ENCODE peak calls at places on chromosome 1, in nine cellular contexts. One of them, this sample, is unnamed.

GRCh38 chr1:205610036-205610435 is 21.8 kb downstream of the ELK4 start:
- DNase-seq in HTR-8/SVneo: no peak
- DNase-seq in amniotic epithelial cell: peak; percentile 57
- DNase-seq in brain microvascular endothelial cell: peak; percentile 49
- DNase-seq in endothelial cell: no peak
- DNase-seq in hepatic stellate cell: no peak
- DNase-seq in dermis blood vessel endothelial cell: peak; percentile 83
- DNase-seq in C1 segment of cervical spinal cord: no peak
- DNase-seq in effector CD8-positive, alpha-beta T cell: no peak
- DNase-seq in this sample: no peak

GRCh38 chr1:92774407-92774806 is 10.5 kb downstream of the EVI5 start:
- DNase-seq in HTR-8/SVneo: no peak
- DNase-seq in amniotic epithelial cell: no peak
- DNase-seq in brain microvascular endothelial cell: no peak
- DNase-seq in endothelial cell: no peak
- DNase-seq in hepatic stellate cell: no peak
- DNase-seq in dermis blood vessel endothelial cell: no peak
- DNase-seq in C1 segment of cervical spinal cord: no peak
- DNase-seq in effector CD8-positive, alpha-beta T cell: no peak
- DNase-seq in this sample: no peak

GRCh38 chr1:159804924-159805323 is 2.8 kb downstream of the FCRL6 start:
- DNase-seq in HTR-8/SVneo: no peak
- DNase-seq in amniotic epithelial cell: peak; percentile 65
- DNase-seq in brain microvascular endothelial cell: no peak
- DNase-seq in endothelial cell: no peak
- DNase-seq in hepatic stellate cell: no peak
- DNase-seq in dermis blood vessel endothelial cell: no peak
- DNase-seq in C1 segment of cervical spinal cord: no peak
- DNase-seq in effector CD8-positive, alpha-beta T cell: no peak
- DNase-seq in this sample: no peak

GRCh38 chr1:203282720-203283542 is 22.4 kb upstream of the BTG2 start:
- DNase-seq in HTR-8/SVneo: no peak
- DNase-seq in amniotic epithelial cell: no peak
- DNase-seq in brain microvascular endothelial cell: no peak
- DNase-seq in endothelial cell: no peak
- DNase-seq in hepatic stellate cell: no peak
- DNase-seq in dermis blood vessel endothelial cell: no peak
- DNase-seq in C1 segment of cervical spinal cord: no peak
- DNase-seq in effector CD8-positive, alpha-beta T cell: no peak
- DNase-seq in this sample: no peak

GRCh38 chr1:215475719-215476525 is 91.2 kb upstream of the KCTD3 start:
- DNase-seq in HTR-8/SVneo: peak; percentile 62
- DNase-seq in amniotic epithelial cell: peak; percentile 95
- DNase-seq in brain microvascular endothelial cell: no peak
- DNase-seq in endothelial cell: no peak
- DNase-seq in hepatic stellate cell: peak; percentile 11
- DNase-seq in dermis blood vessel endothelial cell: no peak
- DNase-seq in C1 segment of cervical spinal cord: no peak
- DNase-seq in effector CD8-positive, alpha-beta T cell: no peak
- DNase-seq in this sample: no peak

GRCh38 chr1:200154069-200154767 is 126.7 kb downstream of the NR5A2 start:
- DNase-seq in HTR-8/SVneo: no peak
- DNase-seq in amniotic epithelial cell: peak; percentile 77
- DNase-seq in brain microvascular endothelial cell: no peak
- DNase-seq in endothelial cell: peak; percentile 11
- DNase-seq in hepatic stellate cell: no peak
- DNase-seq in dermis blood vessel endothelial cell: peak; percentile 94
- DNase-seq in C1 segment of cervical spinal cord: no peak
- DNase-seq in effector CD8-positive, alpha-beta T cell: no peak
- DNase-seq in this sample: no peak

GRCh38 chr1:160271025-160271424 is 8.7 kb upstream of the DCAF8 start:
- DNase-seq in HTR-8/SVneo: no peak
- DNase-seq in amniotic epithelial cell: no peak
- DNase-seq in brain microvascular endothelial cell: no peak
- DNase-seq in endothelial cell: no peak
- DNase-seq in hepatic stellate cell: no peak
- DNase-seq in dermis blood vessel endothelial cell: no peak
- DNase-seq in C1 segment of cervical spinal cord: no peak
- DNase-seq in effector CD8-positive, alpha-beta T cell: no peak
- DNase-seq in this sample: no peak

GRCh38 chr1:14928412-14928811 is 225.1 kb upstream of the TMEM51 start:
- DNase-seq in HTR-8/SVneo: no peak
- DNase-seq in amniotic epithelial cell: peak; percentile 77
- DNase-seq in brain microvascular endothelial cell: no peak
- DNase-seq in endothelial cell: no peak
- DNase-seq in hepatic stellate cell: no peak
- DNase-seq in dermis blood vessel endothelial cell: no peak
- DNase-seq in C1 segment of cervical spinal cord: no peak
- DNase-seq in effector CD8-positive, alpha-beta T cell: no peak
- DNase-seq in this sample: no peak

GRCh38 chr1:38268226-38268625 is 221.6 kb upstream of the POU3F1 start:
- DNase-seq in HTR-8/SVneo: no peak
- DNase-seq in amniotic epithelial cell: no peak
- DNase-seq in brain microvascular endothelial cell: no peak
- DNase-seq in endothelial cell: no peak
- DNase-seq in hepatic stellate cell: no peak
- DNase-seq in dermis blood vessel endothelial cell: no peak
- DNase-seq in C1 segment of cervical spinal cord: no peak
- DNase-seq in effector CD8-positive, alpha-beta T cell: no peak
- DNase-seq in this sample: no peak

GRCh38 chr1:167210966-167211674 is 9.6 kb upstream of the POU2F1 start:
- DNase-seq in HTR-8/SVneo: no peak
- DNase-seq in amniotic epithelial cell: no peak
- DNase-seq in brain microvascular endothelial cell: no peak
- DNase-seq in endothelial cell: no peak
- DNase-seq in hepatic stellate cell: no peak
- DNase-seq in dermis blood vessel endothelial cell: no peak
- DNase-seq in C1 segment of cervical spinal cord: no peak
- DNase-seq in effector CD8-positive, alpha-beta T cell: no peak
- DNase-seq in this sample: no peak